ENCODE peak calls at places on chromosomes 5 and 9, in eight cellular contexts. N is adrenal gland; S is stomach; E is naive thymus-derived CD4-positive, alpha-beta T cell; G is fibroblast of lung; L is gastrocnemius medialis; K is neuronal stem cell; J is PC-9. V is an unnamed sample.
A peak's percentile ranks its signal among the peaks of the same experiment; 100 is the strongest.

GRCh38 chr5:62633243-62633642 is 54.6 kb downstream of the LRRC70 start:
- DNase-seq in N (no peak), S (no peak), E (no peak), G (no peak), L (no peak), K (no peak), J (no peak), V (no peak)

GRCh38 chr5:13477118-13477737 is 467.3 kb downstream of the DNAH5 start:
- DNase-seq in N (no peak), S (no peak), E (no peak), G (no peak), L (no peak), K (no peak), J (peak; percentile 19), V (peak; percentile 92)

GRCh38 chr5:36442352-36442751 is 140.7 kb upstream of the RANBP3L start:
- DNase-seq in N (no peak), S (peak; percentile 57), E (no peak), G (no peak), L (no peak), K (no peak), J (peak; percentile 25), V (no peak)

GRCh38 chr9:137434498-137435380 is 6.4 kb downstream of the ENTPD8 start:
- DNase-seq in N (no peak), S (no peak), E (no peak), G (no peak), L (no peak), K (no peak), J (no peak), V (no peak)

GRCh38 chr9:88988796-88989641 is 2.2 kb upstream of the S1PR3 start:
- DNase-seq in N (no peak), S (no peak), E (peak; percentile 16), G (peak; percentile 55), L (no peak), K (no peak), J (no peak), V (no peak)

GRCh38 chr9:128383791-128384190 is 12.6 kb downstream of the URM1 start:
- DNase-seq in N (no peak), S (no peak), E (no peak), G (no peak), L (no peak), K (no peak), J (no peak), V (no peak)

GRCh38 chr5:16815432-16815831 is 120.7 kb downstream of the MYO10 start:
- DNase-seq in N (no peak), S (peak; percentile 30), E (no peak), G (no peak), L (no peak), K (no peak), J (peak; percentile 56), V (peak; percentile 72)

GRCh38 chr5:27144456-27144855 is 106.1 kb upstream of the CDH9 start:
- DNase-seq in N (no peak), S (no peak), E (no peak), G (no peak), L (no peak), K (no peak), J (no peak), V (peak; percentile 66)

GRCh38 chr5:143134900-143135299 is 268.6 kb downstream of the NR3C1 start:
- DNase-seq in N (no peak), S (no peak), E (no peak), G (no peak), L (no peak), K (no peak), J (no peak), V (no peak)

GRCh38 chr9:115733736-115734135 is 419.9 kb upstream of the PAPPA start:
- DNase-seq in N (no peak), S (no peak), E (no peak), G (peak; percentile 22), L (no peak), K (no peak), J (no peak), V (no peak)

GRCh38 chr5:14155730-14156129 is 12.6 kb downstream of the TRIO start:
- DNase-seq in N (no peak), S (no peak), E (no peak), G (no peak), L (no peak), K (no peak), J (no peak), V (no peak)

GRCh38 chr5:98839469-98840383 is 66.3 kb downstream of the RGMB start:
- DNase-seq in N (no peak), S (no peak), E (no peak), G (peak; percentile 30), L (no peak), K (no peak), J (no peak), V (peak; percentile 43)

GRCh38 chr9:137836831-137837241 is 40.7 kb upstream of the CACNA1B start:
- DNase-seq in N (no peak), S (no peak), E (no peak), G (no peak), L (no peak), K (no peak), J (no peak), V (no peak)

GRCh38 chr9:135484460-135485277 is 5.1 kb downstream of the PPP1R26 start:
- DNase-seq in N (no peak), S (no peak), E (no peak), G (no peak), L (no peak), K (no peak), J (no peak), V (no peak)

DNA sequence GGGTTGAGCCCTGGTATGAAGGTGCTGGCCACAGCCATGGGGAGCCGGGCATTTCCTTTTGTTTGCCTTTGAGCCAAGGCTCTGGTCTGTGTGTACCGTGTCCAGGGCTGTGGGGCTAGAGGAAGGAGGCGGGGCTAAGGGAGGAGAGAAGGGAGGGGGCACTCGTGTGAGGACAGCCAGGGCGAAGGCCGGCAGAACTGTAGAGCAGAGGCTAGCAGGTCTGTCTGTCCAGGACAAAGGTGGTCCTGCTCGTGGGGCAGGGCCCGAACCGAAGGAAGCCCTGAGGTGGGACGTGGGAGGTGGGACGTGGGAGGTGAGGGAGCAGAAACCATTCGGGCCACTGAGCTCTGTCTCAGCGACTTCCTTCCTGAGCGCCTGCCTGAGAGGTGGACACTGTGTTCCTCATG is 41.3 kb upstream of the TESK1 start:
- DNase-seq in N (peak; percentile 88), S (peak; percentile 60), E (no peak), G (no peak), L (peak; percentile 81), K (peak; percentile 32), J (no peak), V (no peak)
- H3K27ac ChIP-seq in N (peak overlapping the region; percentile 88), S (no peak overlapping the region), E (no peak overlapping the region), G (no peak overlapping the region), L (peak overlapping the region; percentile 89), K (no peak overlapping the region), J (no peak overlapping the region), V (no peak overlapping the region)

DNA sequence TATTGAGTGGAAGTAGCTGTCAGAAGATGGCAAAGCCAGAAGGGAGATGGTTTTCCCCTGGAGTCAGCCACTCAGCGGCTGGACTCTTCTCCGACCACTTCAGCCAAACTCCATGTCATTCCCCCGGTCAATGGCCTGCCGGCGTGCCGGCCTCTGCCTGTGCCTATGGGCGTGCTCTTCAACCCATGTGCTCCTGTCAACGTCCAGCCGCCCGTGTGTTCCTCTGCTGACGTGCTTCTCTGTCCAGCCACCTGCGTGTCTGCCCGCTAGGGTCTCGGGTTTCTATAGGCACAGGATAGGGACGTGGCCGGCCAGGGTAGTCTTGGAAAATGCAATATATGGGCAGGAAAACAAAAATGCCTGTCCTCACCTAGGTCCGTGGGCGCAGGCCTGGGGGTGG is 77.7 kb upstream of the RUFY1 start:
- DNase-seq in N (no peak), S (no peak), E (no peak), G (no peak), L (no peak), K (no peak), J (no peak), V (no peak)
- H3K27ac ChIP-seq in N (no peak overlapping the region), S (no peak overlapping the region), E (no peak overlapping the region), G (no peak overlapping the region), L (no peak overlapping the region), K (no peak overlapping the region), J (no peak overlapping the region), V (no peak overlapping the region)

GRCh38 chr9:105144076-105144475 is 100.4 kb upstream of the SLC44A1 start:
- DNase-seq in N (no peak), S (no peak), E (no peak), G (no peak), L (no peak), K (no peak), J (no peak), V (no peak)

GRCh38 chr9:105141448-105142101 is 102.9 kb upstream of the SLC44A1 start:
- DNase-seq in N (no peak), S (no peak), E (no peak), G (no peak), L (no peak), K (no peak), J (no peak), V (no peak)

GRCh38 chr9:105146677-105147076 is 97.8 kb upstream of the SLC44A1 start:
- DNase-seq in N (peak; percentile 77), S (no peak), E (no peak), G (no peak), L (no peak), K (no peak), J (no peak), V (no peak)

GRCh38 chr9:105144841-105145240 is 99.6 kb upstream of the SLC44A1 start:
- DNase-seq in N (no peak), S (no peak), E (no peak), G (no peak), L (no peak), K (no peak), J (no peak), V (no peak)

DNA sequence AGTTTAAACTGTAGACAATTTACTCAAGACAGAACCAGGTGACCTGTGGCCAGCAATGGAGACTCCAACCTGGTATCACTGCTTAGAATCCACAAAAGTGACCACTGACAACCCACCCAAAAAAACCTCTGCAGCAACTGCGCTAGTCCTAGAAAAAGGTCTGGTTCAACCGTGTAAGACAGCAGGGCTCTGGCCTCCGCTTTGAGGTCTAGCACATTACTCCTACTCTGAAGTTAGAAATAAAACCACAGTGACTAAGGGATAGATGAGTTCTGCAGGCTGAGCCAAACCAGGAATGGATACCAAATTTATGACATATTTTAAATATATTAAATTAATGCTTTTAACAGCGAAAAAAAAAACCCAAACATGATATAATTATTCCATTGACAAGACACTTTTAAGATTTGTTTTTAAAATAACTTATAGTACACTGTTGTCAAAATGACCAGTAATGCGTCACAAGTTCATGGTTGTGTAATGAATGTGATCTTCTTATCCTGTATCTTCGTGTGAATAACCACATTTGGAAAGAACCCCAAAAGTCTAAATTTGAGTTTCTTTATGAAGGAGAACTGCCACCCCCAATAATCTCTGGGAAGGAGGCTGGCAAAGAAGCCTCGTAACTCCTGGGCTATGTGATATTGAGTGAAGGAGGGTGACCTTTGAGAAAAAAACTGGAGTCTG is 101.9 kb upstream of the SLC44A1 start:
- DNase-seq in N (no peak), S (no peak), E (no peak), G (no peak), L (no peak), K (no peak), J (no peak), V (no peak)
- H3K27ac ChIP-seq in N (no peak overlapping the region), S (no peak overlapping the region), E (no peak overlapping the region), G (no peak overlapping the region), L (no peak overlapping the region), K (no peak overlapping the region), J (no peak overlapping the region), V (no peak overlapping the region)

DNA sequence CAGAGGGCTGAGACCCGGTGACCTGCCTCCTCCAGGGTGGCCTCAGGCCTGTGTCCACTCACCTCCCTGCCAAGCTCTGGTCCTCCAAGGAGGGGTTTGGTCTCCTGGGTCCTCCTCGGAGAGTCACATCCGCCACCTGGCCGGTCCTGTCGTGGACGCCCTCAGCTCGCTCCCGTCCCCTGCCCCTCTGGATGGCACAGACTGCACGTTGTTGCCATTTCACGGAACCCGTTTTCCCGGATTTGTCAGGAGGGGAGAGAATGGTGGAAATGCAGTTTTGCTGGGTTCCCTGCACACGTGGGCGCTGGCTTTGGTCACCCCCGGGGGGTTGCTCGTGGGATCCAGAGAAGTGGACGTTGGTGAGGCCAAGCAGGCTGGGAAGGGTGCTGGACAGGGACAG is 62.7 kb downstream of the RXRA start:
- DNase-seq in N (no peak), S (no peak), E (no peak), G (no peak), L (no peak), K (no peak), J (no peak), V (no peak)
- H3K27ac ChIP-seq in N (peak overlapping the region; percentile 61), S (no peak overlapping the region), E (no peak overlapping the region), G (no peak overlapping the region), L (peak overlapping the region; percentile 27), K (no peak overlapping the region), J (no peak overlapping the region), V (no peak overlapping the region)

V was measured in PC-3.